ENCODE peak calls at places on chromosomes 2 and 18, in seven cellular contexts. T, F, B, R, Q, J and E are unnamed samples.

GRCh38 chr18:74645717-74646116 is 48.0 kb downstream of the ZNF407 start:
- DNase-seq in R (peak; percentile 17), F (no peak), J (no peak), T (no peak), Q (no peak), B (no peak), E (peak; percentile 56)

GRCh38 chr2:181459646-181460045 is 2.5 kb downstream of the ITGA4 start:
- DNase-seq in T (no peak), B (no peak), Q (no peak), F (no peak), R (peak; percentile 39), J (no peak), E (peak; percentile 6)

GRCh38 chr2:183093857-183094657 is 15.5 kb downstream of the DUSP19 start:
- DNase-seq in T (no peak), R (peak; percentile 40), B (no peak), J (no peak), F (no peak), Q (peak; percentile 18), E (peak; percentile 72)

GRCh38 chr18:26487437-26487836 is 60.9 kb downstream of the KCTD1 start:
- DNase-seq in J (no peak), Q (peak; percentile 52), R (no peak), B (no peak), T (no peak), F (no peak), E (no peak)

GRCh38 chr2:115484483-115484882 is 1042.0 kb downstream of the DPP10 start:
- DNase-seq in T (no peak), R (no peak), B (no peak), J (no peak), Q (no peak), F (no peak), E (no peak)

GRCh38 chr2:136025057-136025973 is 39.9 kb upstream of the DARS1 start:
- DNase-seq in F (peak; percentile 95), R (peak; percentile 67), B (peak; percentile 94), T (peak; percentile 99), Q (peak; percentile 68), J (peak; percentile 70), E (peak; percentile 28)

GRCh38 chr2:85796549-85797262 is 42.9 kb downstream of the ATOH8 start:
- DNase-seq in Q (no peak), T (no peak), R (peak; percentile 14), F (peak; percentile 18), J (no peak), B (no peak), E (no peak)

GRCh38 chr2:197515277-197515797 is 529 bp upstream of the MOB4 start:
- DNase-seq in Q (no peak), J (no peak), B (no peak), R (peak; percentile 65), T (no peak), F (peak; percentile 6), E (peak; percentile 31)

GRCh38 chr2:208657468-208657867 is 250.9 kb downstream of the PTH2R start:
- DNase-seq in T (peak; percentile 50), F (no peak), J (no peak), R (no peak), B (peak; percentile 36), Q (no peak), E (no peak)

GRCh38 chr18:32767400-32767799 is 5.4 kb downstream of the KLHL14 start:
- DNase-seq in R (peak; percentile 63), Q (no peak), J (no peak), F (no peak), T (no peak), B (no peak), E (no peak)

GRCh38 chr2:3204031-3204430 is 173.6 kb downstream of the EIPR1 start:
- DNase-seq in T (no peak), J (no peak), F (no peak), R (no peak), Q (no peak), B (no peak), E (no peak)

GRCh38 chr2:212532087-212532486 is 6.5 kb downstream of the ERBB4 start:
- DNase-seq in F (no peak), B (no peak), T (no peak), J (no peak), R (no peak), Q (no peak), E (no peak)

GRCh38 chr18:22709288-22710060 is 223.7 kb upstream of the RBBP8 start:
- DNase-seq in B (no peak), T (no peak), F (no peak), J (no peak), Q (no peak), R (peak; percentile 65), E (peak; percentile 31)

GRCh38 chr2:207437136-207437856 is 92.5 kb upstream of the CREB1 start:
- DNase-seq in B (no peak), T (no peak), F (no peak), Q (no peak), R (no peak), J (no peak), E (no peak)

DNA sequence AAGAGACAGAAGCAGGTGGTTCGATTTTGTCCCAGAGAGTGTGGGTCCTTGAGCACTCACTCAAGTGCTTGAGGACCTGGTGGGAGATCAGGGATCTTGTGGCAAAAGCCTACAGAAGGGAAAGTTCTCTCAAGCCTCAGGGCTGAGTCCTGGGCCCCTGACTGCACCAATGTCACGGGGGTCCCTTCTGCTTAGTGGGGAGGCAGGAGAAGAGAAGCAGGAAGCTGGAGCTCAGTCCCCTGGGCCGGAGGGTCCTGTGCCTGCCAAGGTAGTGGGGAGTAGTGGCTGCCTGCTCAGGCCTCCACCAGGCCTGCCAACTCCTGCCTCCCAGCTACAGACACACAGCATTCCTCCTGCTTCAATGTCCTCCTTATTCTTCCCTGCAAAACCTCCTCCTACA is 11.7 kb downstream of the CAPN14 start:
- DNase-seq in F (no peak), R (no peak), Q (no peak), J (no peak), B (no peak), T (no peak), E (no peak)
- H4K8ac ChIP-seq in F (no peak overlapping the region), R (no peak overlapping the region), Q (no peak overlapping the region), J (no peak overlapping the region), B (no peak overlapping the region), T (no peak overlapping the region), E (no peak overlapping the region)

GRCh38 chr2:233487748-233488345 is 78.7 kb downstream of the USP40 start:
- DNase-seq in J (no peak), F (no peak), B (no peak), Q (peak; percentile 21), T (no peak), R (peak; percentile 12), E (peak; percentile 4)
- H4K8ac ChIP-seq in J (no peak overlapping the region), F (no peak overlapping the region), B (no peak overlapping the region), Q (no peak overlapping the region), T (no peak overlapping the region), R (no peak overlapping the region), E (peak overlapping the region; percentile 72)

GRCh38 chr2:140918426-140918825 is 1212.4 kb downstream of the LRP1B start:
- DNase-seq in Q (no peak), T (no peak), F (no peak), B (no peak), R (peak; percentile 70), J (no peak), E (no peak)
- H4K8ac ChIP-seq in Q (no peak overlapping the region), T (no peak overlapping the region), F (no peak overlapping the region), B (no peak overlapping the region), R (no peak overlapping the region), J (no peak overlapping the region), E (no peak overlapping the region)

DNA sequence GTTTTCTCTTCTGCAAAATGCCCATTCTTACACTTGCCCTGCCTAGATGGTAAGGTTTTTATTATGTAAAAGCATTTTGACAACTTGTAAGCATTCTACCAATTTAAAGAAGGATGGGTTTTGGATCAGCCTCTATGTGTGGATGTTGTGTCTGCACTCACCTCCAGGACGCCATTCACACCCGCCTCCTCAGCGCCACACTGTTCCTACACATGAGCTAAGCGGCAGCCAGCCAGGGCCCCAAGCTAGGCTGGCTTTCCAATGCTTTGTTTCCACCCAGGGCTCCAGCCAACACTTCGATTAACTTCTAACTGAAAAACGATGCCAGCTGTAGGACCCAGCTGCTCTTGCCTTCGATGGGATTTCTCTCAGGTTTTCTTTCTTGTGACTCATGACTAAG is 73.4 kb upstream of the FZD7 start:
- DNase-seq in J (no peak), T (no peak), R (no peak), Q (no peak), F (no peak), B (no peak), E (no peak)
- H4K8ac ChIP-seq in J (no peak overlapping the region), T (no peak overlapping the region), R (no peak overlapping the region), Q (no peak overlapping the region), F (no peak overlapping the region), B (no peak overlapping the region), E (no peak overlapping the region)

DNA sequence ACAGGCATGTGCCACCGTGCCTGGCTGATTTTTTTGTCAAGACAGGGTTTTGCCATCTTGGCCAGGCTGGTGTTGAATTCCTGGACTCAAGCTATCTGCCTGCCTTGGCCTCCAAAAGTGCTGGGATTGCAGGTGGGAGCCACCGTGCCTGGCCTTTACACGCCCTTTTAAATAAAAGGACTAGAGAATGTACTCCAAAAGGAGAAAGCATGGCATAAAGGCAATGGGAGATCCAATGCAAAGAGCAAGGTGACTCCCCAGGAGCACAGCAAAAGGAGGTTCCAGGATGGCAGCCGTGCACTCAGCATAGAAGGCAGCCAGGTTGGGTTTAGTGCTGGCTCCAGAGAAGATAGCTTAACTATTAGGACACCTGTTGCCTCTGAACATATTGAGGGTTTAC is 27.1 kb downstream of the ASB1 start:
- DNase-seq in R (no peak), Q (no peak), T (no peak), B (no peak), F (no peak), J (no peak), E (no peak)
- H4K8ac ChIP-seq in R (no peak overlapping the region), Q (no peak overlapping the region), T (no peak overlapping the region), B (no peak overlapping the region), F (no peak overlapping the region), J (no peak overlapping the region), E (no peak overlapping the region)

DNA sequence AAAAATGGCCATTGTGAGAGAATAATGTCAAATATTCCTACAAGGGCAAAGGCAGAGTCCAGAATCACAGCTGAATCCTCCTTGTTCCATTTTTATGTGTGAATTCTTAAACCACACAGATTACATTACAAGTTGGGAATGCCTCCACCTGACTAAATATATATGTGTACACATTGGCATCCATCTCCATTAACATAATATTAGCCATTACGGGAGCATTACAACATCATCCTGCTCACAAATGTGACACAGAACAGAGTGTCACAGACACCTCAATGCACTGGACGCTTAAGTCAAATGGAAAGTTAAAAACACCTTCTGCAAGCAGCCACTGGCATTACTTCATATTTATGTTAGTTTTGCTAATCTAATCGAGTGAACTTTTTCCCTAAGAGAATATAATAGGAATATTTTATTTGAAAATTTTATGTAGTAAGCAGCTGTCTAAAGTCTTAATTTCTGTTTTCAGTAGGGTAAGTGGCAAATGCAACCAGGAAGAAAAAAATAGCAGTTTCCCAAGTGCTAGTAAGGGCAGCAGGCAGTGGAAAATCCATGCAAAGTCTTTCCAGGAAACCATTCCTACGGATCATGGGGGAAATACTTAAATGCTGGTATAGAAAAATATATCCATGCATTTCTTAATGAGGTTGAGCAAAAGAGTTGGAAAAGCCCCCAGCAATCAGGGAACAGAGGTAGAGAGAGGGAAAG is 255.6 kb downstream of the OSR1 start:
- DNase-seq in F (no peak), Q (no peak), J (no peak), R (no peak), B (no peak), T (no peak), E (peak; percentile 45)
- H4K8ac ChIP-seq in F (no peak overlapping the region), Q (no peak overlapping the region), J (no peak overlapping the region), R (no peak overlapping the region), B (no peak overlapping the region), T (no peak overlapping the region), E (no peak overlapping the region)